ENCODE peak calls at places on chromosomes 4 and X, in ten cellular contexts. E is cardiac muscle cell; F is NCI-H2029 treated with DMSO at 0.1 percent for 48 hours; R is left lung; X is NCI-H2171 treated with DMSO at 0.1 percent for 48 hours; N is NCI-H1105; L is left colon; P is endothelial cell; U is Kasumi-1; I is CD4-positive, alpha-beta T cell. S is an unnamed sample.

GRCh38 chrX:7139202-7140081 is 8.1 kb upstream of the STS start:
- DNase-seq in E (no peak), F (no peak), R (no peak), X (no peak), N (no peak), L (no peak), P (no peak), U (no peak), I (no peak), S (no peak)

GRCh38 chrX:85419293-85419692 is 39.8 kb upstream of the POF1B start:
- DNase-seq in E (no peak), F (no peak), R (no peak), X (no peak), N (no peak), L (no peak), P (no peak), U (no peak), I (no peak), S (no peak)

GRCh38 chr4:127370495-127371069 is 262.2 kb upstream of the INTU start:
- DNase-seq in E (no peak), F (no peak), R (peak), X (no peak), N (no peak), L (no peak), P (no peak), U (peak), I (no peak), S (no peak)

GRCh38 chr4:15398001-15398400 is 29.8 kb upstream of the C1QTNF7 start:
- DNase-seq in E (no peak), F (no peak), R (no peak), X (no peak), N (no peak), L (no peak), P (no peak), U (no peak), I (no peak), S (no peak)

GRCh38 chrX:47854474-47854873 is 17.8 kb downstream of the ZNF81 start:
- DNase-seq in E (peak), F (no peak), R (no peak), X (no peak), N (no peak), L (no peak), P (peak), U (peak), I (peak), S (peak)

GRCh38 chrX:19225906-19226305 is 103.6 kb upstream of the ADGRG2 start:
- DNase-seq in E (peak), F (no peak), R (no peak), X (no peak), N (no peak), L (no peak), P (no peak), U (no peak), I (no peak), S (no peak)

GRCh38 chr4:80365928-80366327 is 30.4 kb downstream of the CFAP299 start:
- DNase-seq in E (peak), F (peak), R (peak), X (peak), N (peak), L (peak), P (peak), U (peak), I (peak), S (peak)

GRCh38 chr4:52235775-52236174 is 184.7 kb downstream of the SPATA18 start:
- DNase-seq in E (no peak), F (no peak), R (no peak), X (no peak), N (no peak), L (no peak), P (no peak), U (no peak), I (no peak), S (no peak)

GRCh38 chrX:102934624-102935023 is 2.4 kb upstream of the RAB40AL start:
- DNase-seq in E (no peak), F (no peak), R (no peak), X (peak), N (peak), L (no peak), P (peak), U (peak), I (no peak), S (peak)

S was measured in CD8-positive, alpha-beta memory T cell.